ENCODE peak calls at places on chromosomes 6 and 20, in ten cellular contexts. K is lower lobe of right lung, J is heart right ventricle, M is endodermal cell, U is transverse colon, T is PC-9, R is tibial nerve, I is dorsolateral prefrontal cortex, E is neural progenitor cell, Z is HCT116. H is an unnamed sample.
A peak's percentile ranks its signal among the peaks of the same experiment; 100 is the strongest.

GRCh38 chr6:6577736-6578135 is 10.8 kb upstream of the LY86 start:
- DNase-seq in E (no peak), T (no peak), M (no peak), R (no peak), K (no peak), Z (no peak), I (no peak), U (no peak), J (no peak), H (no peak)

GRCh38 chr20:2387180-2387577 is 6.5 kb downstream of the TGM6 start:
- DNase-seq in E (peak; percentile 69), Z (peak; percentile 39), K (no peak), I (no peak), M (peak; percentile 94), T (no peak), J (no peak), U (peak; percentile 25), R (no peak), H (no peak)

GRCh38 chr6:80020381-80021120 is 16.1 kb downstream of the TTK start:
- DNase-seq in J (no peak), Z (no peak), I (no peak), R (no peak), K (no peak), E (no peak), T (no peak), M (no peak), U (no peak), H (no peak)

GRCh38 chr6:158480989-158481388 is 78.9 kb upstream of the TMEM181 start:
- DNase-seq in U (no peak), E (no peak), K (no peak), R (no peak), T (no peak), Z (no peak), J (no peak), M (no peak), I (no peak), H (no peak)

GRCh38 chr20:61763740-61764400 is 301.8 kb downstream of the TAF4 start:
- DNase-seq in U (no peak), J (no peak), Z (no peak), E (no peak), K (no peak), T (peak; percentile 33), R (no peak), I (no peak), M (peak; percentile 28), H (no peak)

GRCh38 chr6:85394853-85395538 is 54.9 kb upstream of the NT5E start:
- DNase-seq in I (no peak), Z (no peak), T (no peak), M (no peak), K (no peak), E (no peak), J (peak; percentile 35), U (no peak), R (no peak), H (no peak)

GRCh38 chr6:166625356-166625755 is 1.7 kb downstream of the RPS6KA2 start:
- DNase-seq in R (no peak), K (no peak), J (no peak), I (no peak), U (no peak), T (no peak), M (no peak), E (no peak), Z (no peak), H (no peak)

GRCh38 chr6:79269877-79270276 is 35.4 kb upstream of the HMGN3 start:
- DNase-seq in U (no peak), E (no peak), I (no peak), K (no peak), M (no peak), R (no peak), J (peak; percentile 37), T (peak; percentile 36), Z (no peak), H (no peak)

GRCh38 chr6:129717287-129717686 is 7.3 kb upstream of the ARHGAP18 start:
- DNase-seq in E (no peak), I (no peak), U (no peak), R (no peak), J (no peak), M (no peak), T (no peak), Z (no peak), K (no peak), H (no peak)

GRCh38 chr20:53743607-53744260 is 150.1 kb upstream of the ZNF217 start:
- DNase-seq in T (no peak), J (no peak), R (no peak), M (no peak), E (no peak), U (no peak), K (no peak), Z (no peak), I (no peak), H (no peak)

GRCh38 chr6:3393796-3394195 is 63.1 kb downstream of the SLC22A23 start:
- DNase-seq in T (no peak), R (no peak), E (no peak), J (no peak), U (no peak), I (no peak), K (no peak), M (no peak), Z (no peak), H (no peak)

GRCh38 chr20:45343867-45344721 is 4.1 kb downstream of the SDC4 start:
- DNase-seq in Z (peak; percentile 72), E (no peak), U (peak; percentile 76), J (no peak), T (peak; percentile 97), I (peak; percentile 22), R (no peak), M (peak; percentile 67), K (no peak), H (peak; percentile 57)

GRCh38 chr20:18056174-18057105 is 1.3 kb downstream of the OVOL2 start:
- DNase-seq in J (no peak), U (peak; percentile 81), I (no peak), T (no peak), K (peak; percentile 61), E (peak; percentile 70), Z (no peak), R (no peak), M (peak; percentile 79), H (no peak)

GRCh38 chr6:155524249-155524651 is 68.6 kb upstream of the NOX3 start:
- DNase-seq in R (no peak), M (no peak), I (no peak), T (no peak), E (no peak), Z (no peak), U (no peak), K (no peak), J (no peak), H (no peak)

DNA sequence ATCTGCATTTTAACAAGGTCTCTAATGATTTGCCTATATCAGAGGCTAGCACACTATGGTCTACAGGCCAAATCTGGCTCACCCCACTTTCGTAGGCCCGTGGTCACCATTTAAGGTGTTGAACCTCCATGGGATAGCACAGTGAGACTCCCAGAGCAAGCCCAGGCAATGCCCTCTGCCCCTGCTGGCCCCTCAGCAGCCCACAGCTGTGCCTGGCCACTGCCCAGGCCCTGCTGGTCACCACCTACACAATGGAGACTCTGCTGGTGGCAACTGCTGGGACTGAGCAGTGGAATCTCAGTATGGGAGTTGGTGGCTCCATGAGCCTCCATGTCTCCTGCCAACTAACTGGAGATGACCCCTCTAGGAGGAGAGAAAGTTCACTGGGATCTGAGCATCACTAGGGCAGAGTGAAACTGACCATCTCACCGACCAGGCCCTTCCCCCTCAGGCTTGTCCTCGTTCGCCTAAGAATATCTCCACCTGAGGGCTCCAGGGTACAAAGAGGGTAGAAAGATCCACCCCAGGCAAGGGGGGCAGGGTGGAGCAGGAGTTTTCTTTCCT is 2.3 kb downstream of the ANKRD66 start:
- DNase-seq in R (no peak), U (no peak), M (no peak), K (no peak), Z (no peak), J (no peak), I (no peak), T (no peak), E (no peak), H (no peak)
- H3K27ac ChIP-seq in R (no peak overlapping the region), U (no peak overlapping the region), M (no peak overlapping the region), K (no peak overlapping the region), Z (no peak overlapping the region), J (no peak overlapping the region), I (no peak overlapping the region), T (no peak overlapping the region), E (no peak overlapping the region), H (no peak overlapping the region)

DNA sequence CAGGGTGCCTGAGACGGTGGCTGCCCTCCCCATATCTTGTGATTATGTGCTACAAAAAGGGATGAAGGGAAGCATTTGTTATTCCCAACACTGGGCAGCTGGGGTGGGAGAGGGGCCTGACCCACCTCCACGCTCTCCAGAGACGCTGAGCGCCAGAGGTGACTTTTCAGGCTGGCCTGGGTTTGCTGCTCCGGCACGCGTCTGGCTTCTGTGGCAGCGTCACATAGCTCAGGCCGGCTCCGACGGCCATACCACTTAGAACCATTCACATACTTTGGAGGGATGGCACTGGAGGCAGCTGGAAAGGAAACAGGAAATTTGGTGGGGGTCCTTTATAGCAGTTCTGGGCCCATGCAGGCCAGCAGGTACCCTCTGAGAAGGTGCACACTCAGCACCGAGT is 72.6 kb downstream of the NINL start:
- DNase-seq in I (no peak), R (no peak), U (no peak), T (no peak), Z (no peak), K (no peak), J (no peak), M (no peak), E (no peak), H (no peak)
- H3K27ac ChIP-seq in I (no peak overlapping the region), R (no peak overlapping the region), U (no peak overlapping the region), T (no peak overlapping the region), Z (no peak overlapping the region), K (no peak overlapping the region), J (no peak overlapping the region), M (no peak overlapping the region), E (no peak overlapping the region), H (no peak overlapping the region)

GRCh38 chr20:56439784-56440291 is 27.8 kb downstream of the CASS4 start:
- DNase-seq in Z (no peak), E (no peak), J (peak; percentile 63), K (peak; percentile 56), T (peak; percentile 41), M (no peak), U (peak; percentile 48), I (no peak), R (no peak), H (no peak)
- H3K27ac ChIP-seq in Z (no peak overlapping the region), E (no peak overlapping the region), J (peak overlapping the region; percentile 19), K (peak overlapping the region; percentile 53), T (no peak overlapping the region), M (no peak overlapping the region), U (peak overlapping the region; percentile 46), I (no peak overlapping the region), R (no peak overlapping the region), H (no peak overlapping the region)

DNA sequence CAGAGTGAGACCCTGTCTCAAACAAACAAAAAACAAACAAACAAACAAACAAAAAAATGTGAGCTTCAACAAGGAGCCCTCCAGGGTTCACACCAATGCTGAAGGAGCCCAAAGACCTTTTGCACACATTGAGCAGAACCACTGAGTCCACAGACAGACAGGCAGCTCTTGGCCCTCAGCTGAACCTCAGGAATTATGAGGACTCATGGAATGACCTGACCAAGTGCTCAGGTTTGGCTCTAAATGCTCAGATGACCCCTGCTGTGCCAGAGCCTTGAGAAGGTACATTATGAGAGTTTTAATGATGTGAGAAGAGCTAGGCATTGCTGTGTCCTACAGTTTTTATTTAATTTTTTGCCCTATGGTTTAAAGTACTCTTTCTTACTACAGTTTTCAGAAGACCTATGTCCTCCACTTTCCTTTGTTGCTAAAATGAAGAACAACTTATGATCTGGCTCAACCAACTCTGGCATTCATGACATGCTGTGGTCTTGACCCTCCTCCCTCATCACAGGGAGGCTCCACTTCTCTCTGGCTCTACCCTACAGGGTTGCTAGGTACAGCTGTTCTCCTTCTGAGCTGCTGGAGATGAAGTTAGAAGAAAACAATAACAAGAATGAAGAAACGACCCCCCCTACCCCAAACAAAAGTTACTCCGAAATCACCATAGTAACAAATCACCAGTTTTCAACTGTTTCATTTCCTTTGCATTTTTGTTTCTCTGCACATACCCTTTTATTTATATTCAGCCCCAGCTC is 128.6 kb upstream of the TRAF3IP2 start:
- DNase-seq in M (peak; percentile 15), I (no peak), R (no peak), K (no peak), Z (no peak), T (no peak), U (no peak), E (no peak), J (no peak), H (no peak)
- H3K27ac ChIP-seq in M (peak overlapping the region; percentile 47), I (no peak overlapping the region), R (no peak overlapping the region), K (no peak overlapping the region), Z (no peak overlapping the region), T (no peak overlapping the region), U (no peak overlapping the region), E (no peak overlapping the region), J (no peak overlapping the region), H (no peak overlapping the region)

H was measured in substantia nigra.